ENCODE peak calls at places on chromosomes 5 and 9, in six cellular contexts. D, I, M, U, O and L are unnamed samples.

GRCh38 chr5:136308396-136308795 is 56.9 kb downstream of the TRPC7 start:
- DNase-seq in D (peak), I (no peak), M (no peak), U (no peak), O (no peak), L (no peak)

GRCh38 chr9:126681336-126681735 is 67.6 kb downstream of the LMX1B start:
- DNase-seq in D (no peak), I (no peak), M (no peak), U (no peak), O (no peak), L (no peak)

GRCh38 chr9:108746864-108747263 is 108.9 kb downstream of the ACTL7B start:
- DNase-seq in D (no peak), I (peak), M (no peak), U (no peak), O (no peak), L (no peak)

GRCh38 chr5:92991681-92992472 is 589.1 kb downstream of the NR2F1-AS1 start:
- DNase-seq in D (peak), I (no peak), M (no peak), U (no peak), O (no peak), L (no peak)

GRCh38 chr9:132023409-132024180 is 56.1 kb downstream of the MED27 start:
- DNase-seq in D (no peak), I (no peak), M (no peak), U (no peak), O (no peak), L (no peak)

GRCh38 chr9:79555474-79555873 is 16.3 kb upstream of the TLE4 start:
- DNase-seq in D (no peak), I (no peak), M (no peak), U (no peak), O (no peak), L (no peak)

GRCh38 chr9:127875306-127875966 is 2.0 kb downstream of the AK1 start:
- DNase-seq in D (no peak), I (no peak), M (peak), U (no peak), O (no peak), L (no peak)

GRCh38 chr9:89881431-89881830 is 276.6 kb downstream of the GADD45G start:
- DNase-seq in D (no peak), I (no peak), M (no peak), U (no peak), O (no peak), L (no peak)

GRCh38 chr9:70340572-70340971 is 73.9 kb downstream of the KLF9 start:
- DNase-seq in D (peak), I (peak), M (no peak), U (no peak), O (no peak), L (no peak)

GRCh38 chr5:170277953-170278352 is 19.6 kb downstream of the LCP2 start:
- DNase-seq in D (no peak), I (no peak), M (no peak), U (no peak), O (no peak), L (no peak)

GRCh38 chr9:4615251-4615650 is 46.8 kb upstream of the PLPP6 start:
- DNase-seq in D (no peak), I (peak), M (no peak), U (no peak), O (no peak), L (no peak)

GRCh38 chr9:93183663-93184438 is at the start of gene WNK2:
- DNase-seq in D (peak), I (no peak), M (peak), U (peak), O (peak), L (peak)

GRCh38 chr9:99085949-99086948 is 18.7 kb upstream of the TGFBR1 start:
- DNase-seq in D (no peak), I (peak), M (no peak), U (no peak), O (no peak), L (no peak)

GRCh38 chr5:44002381-44002901 is 386.8 kb downstream of the FGF10 start:
- DNase-seq in D (no peak), I (no peak), M (no peak), U (no peak), O (no peak), L (peak)

GRCh38 chr5:168011096-168011495 is 280.3 kb upstream of the WWC1 start:
- DNase-seq in D (no peak), I (no peak), M (no peak), U (no peak), O (no peak), L (no peak)

GRCh38 chr9:78213696-78214095 is 22.2 kb upstream of the CEP78 start:
- DNase-seq in D (peak), I (no peak), M (no peak), U (no peak), O (no peak), L (no peak)

GRCh38 chr5:75387806-75388205 is 50.8 kb downstream of the HMGCR start:
- DNase-seq in D (no peak), I (no peak), M (no peak), U (no peak), O (no peak), L (no peak)

GRCh38 chr5:34055671-34056070 is 12.7 kb upstream of the C1QTNF3 start:
- DNase-seq in D (no peak), I (no peak), M (no peak), U (no peak), O (no peak), L (no peak)

GRCh38 chr5:126044111-126044668 is 379.0 kb upstream of the GRAMD2B start:
- DNase-seq in D (no peak), I (no peak), M (no peak), U (no peak), O (no peak), L (no peak)

GRCh38 chr5:115816226-115817042 is at the start of gene CDO1:
- DNase-seq in D (peak), I (no peak), M (peak), U (peak), O (peak), L (no peak)

GRCh38 chr9:33446507-33447403 is 638 bp downstream of the AQP3 start:
- DNase-seq in D (peak), I (no peak), M (no peak), U (no peak), O (peak), L (peak)

GRCh38 chr9:70121818-70122436 is 78.3 kb downstream of the MAMDC2 start:
- DNase-seq in D (no peak), I (no peak), M (no peak), U (no peak), O (no peak), L (no peak)

GRCh38 chr5:143946821-143947220 is 134.9 kb downstream of the HMHB1 start:
- DNase-seq in D (no peak), I (no peak), M (no peak), U (no peak), O (no peak), L (no peak)

GRCh38 chr5:44935871-44936270 is 127.1 kb downstream of the MRPS30 start:
- DNase-seq in D (no peak), I (no peak), M (no peak), U (no peak), O (no peak), L (no peak)

GRCh38 chr9:72351538-72352453 is 13.2 kb downstream of the ZFAND5 start:
- DNase-seq in D (no peak), I (no peak), M (no peak), U (no peak), O (no peak), L (no peak)

GRCh38 chr5:175378444-175379028 is 65.4 kb downstream of the DRD1 start:
- DNase-seq in D (no peak), I (peak), M (no peak), U (no peak), O (no peak), L (peak)

GRCh38 chr5:98638701-98639100 is 134.8 kb upstream of the RGMB start:
- DNase-seq in D (no peak), I (peak), M (no peak), U (no peak), O (no peak), L (no peak)

GRCh38 chr9:8429768-8430167 is 630.2 kb upstream of the DMAC1 start:
- DNase-seq in D (no peak), I (no peak), M (no peak), U (no peak), O (no peak), L (no peak)

GRCh38 chr5:173456751-173457171 is 128.5 kb upstream of the STC2 start:
- DNase-seq in D (no peak), I (no peak), M (no peak), U (no peak), O (no peak), L (no peak)

GRCh38 chr5:157732130-157732783 is 1.0 kb downstream of the THG1L start:
- DNase-seq in D (no peak), I (no peak), M (no peak), U (no peak), O (no peak), L (no peak)

GRCh38 chr5:154740483-154740882 is 14.7 kb upstream of the LARP1 start:
- DNase-seq in D (peak), I (no peak), M (no peak), U (no peak), O (peak), L (no peak)

GRCh38 chr5:32298056-32298420 is 14.7 kb downstream of the MTMR12 start:
- DNase-seq in D (no peak), I (no peak), M (no peak), U (no peak), O (no peak), L (no peak)

GRCh38 chr9:95224371-95225015 is 93.0 kb downstream of the FANCC start:
- DNase-seq in D (no peak), I (no peak), M (no peak), U (no peak), O (no peak), L (no peak)

GRCh38 chr5:140220698-140221064 is 45.7 kb downstream of the CYSTM1 start:
- DNase-seq in D (no peak), I (no peak), M (no peak), U (no peak), O (no peak), L (no peak)

GRCh38 chr9:107542814-107543213 is 53.2 kb upstream of the KLF4 start:
- DNase-seq in D (no peak), I (no peak), M (no peak), U (no peak), O (no peak), L (no peak)

GRCh38 chr5:2912741-2913140 is 161.3 kb upstream of the IRX2 start:
- DNase-seq in D (no peak), I (no peak), M (no peak), U (no peak), O (no peak), L (no peak)

GRCh38 chr5:180494510-180495181 is 467 bp downstream of the CNOT6 start:
- DNase-seq in D (peak), I (no peak), M (peak), U (peak), O (peak), L (peak)